ENCODE peak calls at places on chromosome 22, in ten cellular contexts. One of them, this sample, is unnamed.

GRCh38 chr22:50676661-50677492 is 4.3 kb downstream of the SHANK3 start:
- DNase-seq in K562: no peak
- DNase-seq in A549: no peak
- DNase-seq in neuronal stem cell: no peak
- DNase-seq in AG04450: no peak
- DNase-seq in OCI-LY7: no peak
- DNase-seq in iPS DF 6.9: no peak
- DNase-seq in kidney: no peak
- DNase-seq in CD8-positive, alpha-beta T cell: no peak
- DNase-seq in brain microvascular endothelial cell: no peak
- DNase-seq in this sample: no peak

GRCh38 chr22:33848251-33848650 is 72.0 kb downstream of the LARGE1 start:
- DNase-seq in K562: no peak
- DNase-seq in A549: no peak
- DNase-seq in neuronal stem cell: no peak
- DNase-seq in AG04450: no peak
- DNase-seq in OCI-LY7: no peak
- DNase-seq in iPS DF 6.9: no peak
- DNase-seq in kidney: no peak
- DNase-seq in CD8-positive, alpha-beta T cell: no peak
- DNase-seq in brain microvascular endothelial cell: peak
- DNase-seq in this sample: no peak

GRCh38 chr22:26492220-26492619 is 8.5 kb downstream of the SRRD start:
- DNase-seq in K562: no peak
- DNase-seq in A549: no peak
- DNase-seq in neuronal stem cell: no peak
- DNase-seq in AG04450: no peak
- DNase-seq in OCI-LY7: no peak
- DNase-seq in iPS DF 6.9: no peak
- DNase-seq in kidney: no peak
- DNase-seq in CD8-positive, alpha-beta T cell: no peak
- DNase-seq in brain microvascular endothelial cell: no peak
- DNase-seq in this sample: no peak

GRCh38 chr22:30922151-30922611 is 46.4 kb downstream of the MORC2 start:
- DNase-seq in K562: no peak
- DNase-seq in A549: no peak
- DNase-seq in neuronal stem cell: no peak
- DNase-seq in AG04450: no peak
- DNase-seq in OCI-LY7: peak
- DNase-seq in iPS DF 6.9: no peak
- DNase-seq in kidney: peak
- DNase-seq in CD8-positive, alpha-beta T cell: peak
- DNase-seq in brain microvascular endothelial cell: peak
- DNase-seq in this sample: no peak

GRCh38 chr22:28600546-28601143 is 79.0 kb downstream of the TTC28 start:
- DNase-seq in K562: peak
- DNase-seq in A549: peak
- DNase-seq in neuronal stem cell: peak
- DNase-seq in AG04450: peak
- DNase-seq in OCI-LY7: peak
- DNase-seq in iPS DF 6.9: no peak
- DNase-seq in kidney: no peak
- DNase-seq in CD8-positive, alpha-beta T cell: peak
- DNase-seq in brain microvascular endothelial cell: peak
- DNase-seq in this sample: peak

GRCh38 chr22:27065259-27065658 is 407.9 kb downstream of the MIAT start:
- DNase-seq in K562: no peak
- DNase-seq in A549: no peak
- DNase-seq in neuronal stem cell: no peak
- DNase-seq in AG04450: no peak
- DNase-seq in OCI-LY7: no peak
- DNase-seq in iPS DF 6.9: no peak
- DNase-seq in kidney: no peak
- DNase-seq in CD8-positive, alpha-beta T cell: no peak
- DNase-seq in brain microvascular endothelial cell: no peak
- DNase-seq in this sample: no peak

GRCh38 chr22:48244388-48245118 is 1482.1 kb downstream of the TBC1D22A start:
- DNase-seq in K562: no peak
- DNase-seq in A549: no peak
- DNase-seq in neuronal stem cell: no peak
- DNase-seq in AG04450: no peak
- DNase-seq in OCI-LY7: no peak
- DNase-seq in iPS DF 6.9: no peak
- DNase-seq in kidney: no peak
- DNase-seq in CD8-positive, alpha-beta T cell: no peak
- DNase-seq in brain microvascular endothelial cell: no peak
- DNase-seq in this sample: no peak

GRCh38 chr22:47606426-47606825 is 844.0 kb downstream of the TBC1D22A start:
- DNase-seq in K562: no peak
- DNase-seq in A549: no peak
- DNase-seq in neuronal stem cell: no peak
- DNase-seq in AG04450: no peak
- DNase-seq in OCI-LY7: no peak
- DNase-seq in iPS DF 6.9: no peak
- DNase-seq in kidney: peak
- DNase-seq in CD8-positive, alpha-beta T cell: no peak
- DNase-seq in brain microvascular endothelial cell: no peak
- DNase-seq in this sample: no peak

GRCh38 chr22:26592368-26593015 is 2.6 kb upstream of the TPST2 start:
- DNase-seq in K562: no peak
- DNase-seq in A549: no peak
- DNase-seq in neuronal stem cell: no peak
- DNase-seq in AG04450: no peak
- DNase-seq in OCI-LY7: peak
- DNase-seq in iPS DF 6.9: no peak
- DNase-seq in kidney: no peak
- DNase-seq in CD8-positive, alpha-beta T cell: peak
- DNase-seq in brain microvascular endothelial cell: no peak
- DNase-seq in this sample: peak

GRCh38 chr22:41256254-41256897 is 15.6 kb upstream of the CHADL start:
- DNase-seq in K562: no peak
- DNase-seq in A549: peak
- DNase-seq in neuronal stem cell: no peak
- DNase-seq in AG04450: peak
- DNase-seq in OCI-LY7: no peak
- DNase-seq in iPS DF 6.9: no peak
- DNase-seq in kidney: no peak
- DNase-seq in CD8-positive, alpha-beta T cell: no peak
- DNase-seq in brain microvascular endothelial cell: peak
- DNase-seq in this sample: no peak

GRCh38 chr22:32518351-32518750 is 43.7 kb downstream of the FBXO7 start:
- DNase-seq in K562: no peak
- DNase-seq in A549: no peak
- DNase-seq in neuronal stem cell: no peak
- DNase-seq in AG04450: no peak
- DNase-seq in OCI-LY7: no peak
- DNase-seq in iPS DF 6.9: no peak
- DNase-seq in kidney: no peak
- DNase-seq in CD8-positive, alpha-beta T cell: no peak
- DNase-seq in brain microvascular endothelial cell: no peak
- DNase-seq in this sample: no peak

GRCh38 chr22:22168190-22168940 is 76.2 kb upstream of the VPREB1 start:
- DNase-seq in K562: peak
- DNase-seq in A549: peak
- DNase-seq in neuronal stem cell: no peak
- DNase-seq in AG04450: peak
- DNase-seq in OCI-LY7: peak
- DNase-seq in iPS DF 6.9: peak
- DNase-seq in kidney: no peak
- DNase-seq in CD8-positive, alpha-beta T cell: no peak
- DNase-seq in brain microvascular endothelial cell: no peak
- DNase-seq in this sample: peak
- H3K4me3 ChIP-seq in K562: peak
- H3K4me3 ChIP-seq in A549: peak
- H3K4me3 ChIP-seq in neuronal stem cell: no peak
- H3K4me3 ChIP-seq in AG04450: peak
- H3K4me3 ChIP-seq in OCI-LY7: peak
- H3K4me3 ChIP-seq in iPS DF 6.9: no peak
- H3K4me3 ChIP-seq in kidney: peak
- H3K4me3 ChIP-seq in CD8-positive, alpha-beta T cell: peak
- H3K4me3 ChIP-seq in brain microvascular endothelial cell: no peak
- H3K4me3 ChIP-seq in this sample: peak

GRCh38 chr22:43956805-43957463 is 1.7 kb downstream of the SAMM50 start:
- DNase-seq in K562: no peak
- DNase-seq in A549: no peak
- DNase-seq in neuronal stem cell: no peak
- DNase-seq in AG04450: no peak
- DNase-seq in OCI-LY7: no peak
- DNase-seq in iPS DF 6.9: no peak
- DNase-seq in kidney: no peak
- DNase-seq in CD8-positive, alpha-beta T cell: no peak
- DNase-seq in brain microvascular endothelial cell: no peak
- DNase-seq in this sample: no peak
- H3K4me3 ChIP-seq in K562: peak
- H3K4me3 ChIP-seq in A549: no peak
- H3K4me3 ChIP-seq in neuronal stem cell: no peak
- H3K4me3 ChIP-seq in AG04450: no peak
- H3K4me3 ChIP-seq in OCI-LY7: peak
- H3K4me3 ChIP-seq in iPS DF 6.9: no peak
- H3K4me3 ChIP-seq in kidney: peak
- H3K4me3 ChIP-seq in CD8-positive, alpha-beta T cell: no peak
- H3K4me3 ChIP-seq in brain microvascular endothelial cell: no peak
- H3K4me3 ChIP-seq in this sample: peak

GRCh38 chr22:29815580-29815979 is 22.5 kb downstream of the ASCC2 start:
- DNase-seq in K562: no peak
- DNase-seq in A549: no peak
- DNase-seq in neuronal stem cell: no peak
- DNase-seq in AG04450: no peak
- DNase-seq in OCI-LY7: no peak
- DNase-seq in iPS DF 6.9: no peak
- DNase-seq in kidney: no peak
- DNase-seq in CD8-positive, alpha-beta T cell: no peak
- DNase-seq in brain microvascular endothelial cell: no peak
- DNase-seq in this sample: no peak

GRCh38 chr22:29817724-29818123 is 20.4 kb downstream of the ASCC2 start:
- DNase-seq in K562: no peak
- DNase-seq in A549: no peak
- DNase-seq in neuronal stem cell: no peak
- DNase-seq in AG04450: no peak
- DNase-seq in OCI-LY7: no peak
- DNase-seq in iPS DF 6.9: no peak
- DNase-seq in kidney: no peak
- DNase-seq in CD8-positive, alpha-beta T cell: no peak
- DNase-seq in brain microvascular endothelial cell: no peak
- DNase-seq in this sample: no peak

GRCh38 chr22:29816539-29816938 is 21.5 kb downstream of the ASCC2 start:
- DNase-seq in K562: no peak
- DNase-seq in A549: no peak
- DNase-seq in neuronal stem cell: no peak
- DNase-seq in AG04450: no peak
- DNase-seq in OCI-LY7: no peak
- DNase-seq in iPS DF 6.9: no peak
- DNase-seq in kidney: no peak
- DNase-seq in CD8-positive, alpha-beta T cell: no peak
- DNase-seq in brain microvascular endothelial cell: no peak
- DNase-seq in this sample: no peak

GRCh38 chr22:29816128-29816527 is 21.9 kb downstream of the ASCC2 start:
- DNase-seq in K562: no peak
- DNase-seq in A549: no peak
- DNase-seq in neuronal stem cell: no peak
- DNase-seq in AG04450: no peak
- DNase-seq in OCI-LY7: no peak
- DNase-seq in iPS DF 6.9: no peak
- DNase-seq in kidney: no peak
- DNase-seq in CD8-positive, alpha-beta T cell: no peak
- DNase-seq in brain microvascular endothelial cell: no peak
- DNase-seq in this sample: no peak

DNA sequence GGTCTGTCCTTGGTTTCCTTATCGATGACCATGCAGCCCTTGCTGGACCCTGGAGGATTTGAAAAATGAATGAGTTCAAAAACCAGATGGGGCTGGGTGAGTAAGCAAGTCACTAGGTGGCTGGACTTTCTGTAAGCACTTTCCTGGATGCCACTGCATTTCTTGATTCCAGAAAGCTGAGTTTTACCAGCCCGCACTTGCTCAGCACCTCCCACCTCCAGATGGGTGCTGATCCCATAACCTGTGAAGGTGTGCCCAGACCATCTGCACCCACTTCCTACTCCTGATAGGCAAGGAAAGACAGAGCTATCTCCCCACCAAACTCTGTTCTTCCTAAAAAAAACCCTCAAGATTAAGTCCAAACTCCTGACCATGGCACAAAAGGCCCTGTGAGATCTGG is 21.1 kb downstream of the ASCC2 start:
- DNase-seq in K562: no peak
- DNase-seq in A549: no peak
- DNase-seq in neuronal stem cell: no peak
- DNase-seq in AG04450: no peak
- DNase-seq in OCI-LY7: no peak
- DNase-seq in iPS DF 6.9: no peak
- DNase-seq in kidney: no peak
- DNase-seq in CD8-positive, alpha-beta T cell: no peak
- DNase-seq in brain microvascular endothelial cell: no peak
- DNase-seq in this sample: no peak
- H3K4me3 ChIP-seq in K562: no peak
- H3K4me3 ChIP-seq in A549: no peak
- H3K4me3 ChIP-seq in neuronal stem cell: no peak
- H3K4me3 ChIP-seq in AG04450: no peak
- H3K4me3 ChIP-seq in OCI-LY7: no peak
- H3K4me3 ChIP-seq in iPS DF 6.9: no peak
- H3K4me3 ChIP-seq in kidney: no peak
- H3K4me3 ChIP-seq in CD8-positive, alpha-beta T cell: no peak
- H3K4me3 ChIP-seq in brain microvascular endothelial cell: no peak
- H3K4me3 ChIP-seq in this sample: no peak

GRCh38 chr22:45673482-45674175 is 2.0 kb downstream of the ATXN10 start:
- DNase-seq in K562: no peak
- DNase-seq in A549: no peak
- DNase-seq in neuronal stem cell: no peak
- DNase-seq in AG04450: no peak
- DNase-seq in OCI-LY7: no peak
- DNase-seq in iPS DF 6.9: no peak
- DNase-seq in kidney: no peak
- DNase-seq in CD8-positive, alpha-beta T cell: no peak
- DNase-seq in brain microvascular endothelial cell: no peak
- DNase-seq in this sample: no peak
- H3K4me3 ChIP-seq in K562: peak
- H3K4me3 ChIP-seq in A549: peak
- H3K4me3 ChIP-seq in neuronal stem cell: no peak
- H3K4me3 ChIP-seq in AG04450: peak
- H3K4me3 ChIP-seq in OCI-LY7: peak
- H3K4me3 ChIP-seq in iPS DF 6.9: no peak
- H3K4me3 ChIP-seq in kidney: peak
- H3K4me3 ChIP-seq in CD8-positive, alpha-beta T cell: no peak
- H3K4me3 ChIP-seq in brain microvascular endothelial cell: peak
- H3K4me3 ChIP-seq in this sample: peak